ENCODE peak calls at places on chromosomes 16 and 17, in four cellular contexts. M is HepG2, S is K562, A is GM12878. G is an unnamed sample.

GRCh38 chr17:51046527-51047384 is 73.9 kb downstream of the SPAG9 start:
- DNase-seq in M (peak; percentile 13), S (no peak), A (no peak), G (peak; percentile 66)

GRCh38 chr16:89119161-89119621 is 25.5 kb downstream of the ACSF3 start:
- DNase-seq in M (no peak), S (no peak), A (no peak), G (no peak)

GRCh38 chr17:72699566-72699965 is 392.9 kb downstream of the SLC39A11 start:
- DNase-seq in M (no peak), S (no peak), A (no peak), G (no peak)

GRCh38 chr17:44134752-44135568 is 6.8 kb upstream of the HROB start:
- DNase-seq in M (no peak), S (no peak), A (no peak), G (no peak)

GRCh38 chr17:39095309-39095686 is 56.1 kb downstream of the PLXDC1 start:
- DNase-seq in M (no peak), S (no peak), A (no peak), G (no peak)

GRCh38 chr17:78414178-78415162 is 36.0 kb downstream of the PGS1 start:
- DNase-seq in M (no peak), S (no peak), A (no peak), G (no peak)

GRCh38 chr17:43753488-43754129 is 5.0 kb downstream of the SOST start:
- DNase-seq in M (no peak), S (peak; percentile 46), A (peak; percentile 41), G (no peak)

GRCh38 chr16:7650446-7650845 is 317.8 kb downstream of the RBFOX1 start:
- DNase-seq in M (no peak), S (no peak), A (no peak), G (no peak)

GRCh38 chr16:78596348-78596995 is 497.0 kb downstream of the WWOX start:
- DNase-seq in M (no peak), S (no peak), A (no peak), G (no peak)

GRCh38 chr17:37662358-37662757 is 19.1 kb upstream of the DDX52 start:
- DNase-seq in M (no peak), S (no peak), A (no peak), G (no peak)

GRCh38 chr16:68972720-68973119 is 129.4 kb downstream of the TANGO6 start:
- DNase-seq in M (no peak), S (no peak), A (no peak), G (peak; percentile 16)

GRCh38 chr17:31739300-31739699 is 119.7 kb downstream of the COPRS start:
- DNase-seq in M (no peak), S (no peak), A (no peak), G (no peak)

GRCh38 chr16:2769675-2770056 is 7.4 kb downstream of the ELOB start:
- DNase-seq in M (no peak), S (no peak), A (no peak), G (no peak)

GRCh38 chr16:89688395-89688794 is 1.9 kb downstream of the CDK10 start:
- DNase-seq in M (no peak), S (no peak), A (no peak), G (no peak)

GRCh38 chr16:66365588-66365987 is 903 bp upstream of the CDH5 start:
- DNase-seq in M (no peak), S (no peak), A (no peak), G (no peak)

GRCh38 chr16:22267764-22268163 is 29.4 kb upstream of the POLR3E start:
- DNase-seq in M (no peak), S (no peak), A (no peak), G (no peak)

GRCh38 chr16:30185683-30186421 is 2.5 kb downstream of the CORO1A start:
- DNase-seq in M (no peak), S (no peak), A (peak; percentile 79), G (no peak)

GRCh38 chr16:57899771-57900661 is 70.9 kb downstream of the CNGB1 start:
- DNase-seq in M (peak; percentile 60), S (peak; percentile 82), A (no peak), G (peak; percentile 71)

GRCh38 chr17:62703269-62703775 is 75.9 kb downstream of the MRC2 start:
- DNase-seq in M (no peak), S (no peak), A (no peak), G (no peak)

GRCh38 chr17:26792486-26792885 is 501.4 kb upstream of the WSB1 start:
- DNase-seq in M (no peak), S (no peak), A (peak; percentile 41), G (no peak)

GRCh38 chr17:45147102-45147580 is 1.1 kb upstream of the HEXIM1 start:
- DNase-seq in M (no peak), S (no peak), A (no peak), G (peak; percentile 68)

GRCh38 chr17:30939059-30939689 is 17.4 kb downstream of the ADAP2 start:
- DNase-seq in M (no peak), S (no peak), A (peak; percentile 17), G (no peak)

GRCh38 chr17:28159924-28160323 is 117.4 kb downstream of the NLK start:
- DNase-seq in M (no peak), S (no peak), A (no peak), G (no peak)

GRCh38 chr16:49464877-49465504 is 91.4 kb downstream of the C16orf78 start:
- DNase-seq in M (no peak), S (peak; percentile 62), A (no peak), G (peak; percentile 54)

GRCh38 chr16:49465661-49466528 is 92.3 kb downstream of the C16orf78 start:
- DNase-seq in M (no peak), S (no peak), A (no peak), G (no peak)

GRCh38 chr16:49467540-49468372 is 94.2 kb downstream of the C16orf78 start:
- DNase-seq in M (no peak), S (no peak), A (no peak), G (no peak)

GRCh38 chr16:49466881-49467280 is 93.3 kb downstream of the C16orf78 start:
- DNase-seq in M (no peak), S (no peak), A (no peak), G (no peak)

DNA sequence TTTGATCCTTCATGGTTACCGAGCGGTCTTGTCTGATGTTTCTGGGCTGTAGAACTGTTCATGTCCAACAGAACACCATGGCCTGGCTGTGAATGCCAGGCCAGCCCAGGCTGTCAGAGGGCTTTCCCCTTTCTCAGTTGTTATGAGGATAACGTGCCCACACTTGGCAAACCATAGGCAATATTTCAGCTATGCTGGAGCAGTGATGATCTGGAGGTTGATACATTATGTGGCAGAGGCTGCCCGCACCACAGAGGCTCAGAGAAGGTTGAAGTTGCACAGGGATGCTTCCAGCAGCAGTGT is 92.9 kb downstream of the C16orf78 start:
- DNase-seq in M (no peak), S (no peak), A (no peak), G (no peak)
- TF ChIP-seq FOXK2 in M (no peak), S (no peak), A (no peak), G (no peak)

GRCh38 chr17:36544049-36544319 is 735 bp upstream of the GGNBP2 start:
- DNase-seq in M (peak; percentile 14), S (no peak), A (peak; percentile 27), G (peak; percentile 16)
- TF ChIP-seq FOXM1 in M (no peak), S (no peak), A (no peak), G (no peak)

GRCh38 chr16:4021070-4021779 is 95.0 kb downstream of the ADCY9 start:
- DNase-seq in M (peak; percentile 79), S (no peak), A (no peak), G (no peak)
- TF ChIP-seq FOXK2 in M (no peak), S (no peak), A (no peak), G (no peak)

GRCh38 chr17:68821860-68822693 is 133.1 kb downstream of the ABCA8 start:
- DNase-seq in M (peak; percentile 99), S (no peak), A (no peak), G (no peak)
- TF ChIP-seq FOXM1 in M (no peak), S (no peak), A (no peak), G (no peak)

GRCh38 chr17:7774037-7774659 is 56.6 kb downstream of the DNAH2 start:
- DNase-seq in M (peak; percentile 86), S (no peak), A (no peak), G (no peak)
- TF ChIP-seq FOXK2 in M (no peak), S (no peak), A (no peak), G (no peak)

G was measured in HEK293T.